ENCODE peak calls at places on chromosomes 16 and 17, in eight cellular contexts. I, K, L, H, V, P, X and M are unnamed samples.

GRCh38 chr16:84829168-84829965 is 9.6 kb downstream of the CRISPLD2 start:
- DNase-seq in K (peak), H (no peak), P (no peak), X (no peak), I (no peak), L (no peak), V (no peak), M (no peak)

GRCh38 chr17:35103271-35103670 is 16.4 kb downstream of the RAD51D start:
- DNase-seq in V (no peak), X (no peak), H (no peak), L (no peak), K (no peak), I (no peak), P (no peak), M (no peak)

GRCh38 chr17:47253541-47254402 is at the start of gene ITGB3:
- DNase-seq in P (peak), V (peak), L (peak), X (peak), I (peak), H (peak), K (peak), M (peak)

GRCh38 chr17:62739666-62740065 is 68.4 kb downstream of the MARCHF10 start:
- DNase-seq in I (no peak), K (no peak), V (no peak), P (no peak), L (no peak), H (no peak), X (no peak), M (no peak)

GRCh38 chr16:79664407-79664806 is 63.9 kb upstream of the MAF start:
- DNase-seq in V (no peak), K (no peak), L (no peak), I (no peak), P (no peak), H (no peak), X (no peak), M (no peak)

GRCh38 chr17:3683054-3683511 is 12.9 kb downstream of the P2RX5 start:
- DNase-seq in I (peak), H (peak), P (peak), X (no peak), L (peak), K (peak), V (no peak), M (peak)

GRCh38 chr17:43917348-43918025 is 10.2 kb upstream of the MPP2 start:
- DNase-seq in K (no peak), L (peak), I (no peak), V (peak), P (peak), X (no peak), H (peak), M (peak)

GRCh38 chr16:8730335-8730915 is 56.0 kb downstream of the ABAT start:
- DNase-seq in K (no peak), P (no peak), X (no peak), V (no peak), H (no peak), I (no peak), L (no peak), M (no peak)

GRCh38 chr17:62714016-62714777 is 86.7 kb downstream of the MRC2 start:
- DNase-seq in I (peak), H (no peak), L (no peak), V (no peak), K (peak), P (no peak), X (no peak), M (no peak)

GRCh38 chr17:37087683-37088082 is 138.9 kb downstream of the AATF start:
- DNase-seq in P (no peak), X (no peak), I (no peak), H (no peak), V (no peak), K (no peak), L (no peak), M (no peak)

GRCh38 chr16:75148311-75149195 is at the start of gene ZFP1:
- DNase-seq in I (peak), K (peak), L (peak), H (peak), P (peak), V (peak), X (peak), M (peak)

GRCh38 chr17:49843774-49844350 is 4.0 kb downstream of the TAC4 start:
- DNase-seq in X (no peak), P (no peak), K (no peak), I (peak), L (peak), V (no peak), H (no peak), M (peak)

GRCh38 chr16:72961863-72962262 is 86.1 kb downstream of the ZFHX3 start:
- DNase-seq in V (no peak), P (no peak), I (no peak), K (no peak), H (no peak), X (no peak), L (no peak), M (no peak)

GRCh38 chr17:77098884-77099545 is 41.8 kb upstream of the SEC14L1 start:
- DNase-seq in X (no peak), V (no peak), I (no peak), L (no peak), H (no peak), K (no peak), P (no peak), M (no peak)

GRCh38 chr16:86375841-86376240 is 134.5 kb upstream of the FOXF1 start:
- DNase-seq in H (no peak), P (no peak), I (no peak), V (no peak), L (no peak), X (no peak), K (peak), M (no peak)

GRCh38 chr17:39828443-39828842 is 35.7 kb downstream of the IKZF3 start:
- DNase-seq in H (no peak), X (no peak), P (no peak), K (no peak), V (no peak), I (no peak), L (no peak), M (no peak)

GRCh38 chr16:47136101-47136820 is 7.5 kb downstream of the NETO2 start:
- DNase-seq in X (no peak), V (no peak), L (peak), I (peak), P (no peak), K (peak), H (no peak), M (peak)

GRCh38 chr16:20866161-20866772 is 33.9 kb downstream of the DCUN1D3 start:
- DNase-seq in H (peak), K (peak), V (no peak), L (peak), P (no peak), I (peak), X (no peak), M (no peak)

GRCh38 chr17:79027274-79027924 is 3.4 kb downstream of the C1QTNF1 start:
- DNase-seq in H (no peak), X (no peak), P (no peak), K (peak), I (no peak), L (peak), V (no peak), M (no peak)

GRCh38 chr16:12406840-12407690 is 396.6 kb downstream of the CPPED1 start:
- DNase-seq in X (no peak), V (no peak), L (peak), K (peak), P (no peak), I (peak), H (peak), M (no peak)

GRCh38 chr17:82505296-82505695 is 14.2 kb upstream of the FOXK2 start:
- DNase-seq in K (no peak), H (no peak), P (no peak), X (no peak), L (no peak), I (no peak), V (no peak), M (no peak)

GRCh38 chr17:76408037-76408849 is 23.8 kb downstream of the SPHK1 start:
- DNase-seq in I (peak), L (peak), X (no peak), V (peak), P (peak), K (peak), H (peak), M (peak)

GRCh38 chr16:25606069-25606468 is 85.7 kb upstream of the HS3ST4 start:
- DNase-seq in L (no peak), H (no peak), K (no peak), I (no peak), V (no peak), X (no peak), P (no peak), M (no peak)

GRCh38 chr16:50721549-50722409 is 20.1 kb upstream of the CYLD start:
- DNase-seq in K (no peak), X (no peak), H (no peak), L (no peak), V (no peak), P (no peak), I (peak), M (no peak)

GRCh38 chr17:78412403-78412802 is 34.0 kb downstream of the PGS1 start:
- DNase-seq in P (peak), L (peak), K (no peak), V (no peak), I (peak), X (no peak), H (peak), M (no peak)

GRCh38 chr16:74309789-74310781 is 13.5 kb downstream of the PSMD7 start:
- DNase-seq in X (no peak), I (peak), L (peak), P (no peak), V (no peak), K (peak), H (peak), M (peak)

GRCh38 chr17:3944485-3945388 is 19.5 kb downstream of the ATP2A3 start:
- DNase-seq in V (peak), L (peak), K (peak), I (no peak), H (peak), P (peak), X (peak), M (peak)

GRCh38 chr17:43673516-43674323 is 12.0 kb upstream of the MEOX1 start:
- DNase-seq in V (peak), K (peak), H (peak), X (peak), P (peak), I (peak), L (peak), M (peak)

GRCh38 chr17:50956409-50956749 is 90.2 kb upstream of the TOB1 start:
- DNase-seq in L (no peak), X (no peak), P (no peak), I (no peak), V (no peak), H (peak), K (no peak), M (no peak)

GRCh38 chr16:720507-720989 is 398 bp upstream of the ANTKMT start:
- DNase-seq in V (no peak), K (peak), L (peak), H (peak), X (no peak), I (peak), P (no peak), M (peak)

GRCh38 chr17:41498276-41498675 is 7.1 kb downstream of the KRT13 start:
- DNase-seq in V (no peak), L (peak), X (no peak), P (no peak), K (no peak), H (no peak), I (no peak), M (no peak)

GRCh38 chr16:79639576-79640311 is 39.2 kb upstream of the MAF start:
- DNase-seq in V (no peak), X (no peak), H (no peak), K (no peak), I (peak), L (no peak), P (no peak), M (no peak)

GRCh38 chr17:82933006-82933310 is 93.1 kb upstream of the ZNF750 start:
- DNase-seq in H (no peak), P (no peak), X (peak), I (no peak), K (no peak), V (no peak), L (no peak), M (no peak)

GRCh38 chr16:78075800-78076199 is 23.7 kb upstream of the WWOX start:
- DNase-seq in V (no peak), L (no peak), H (no peak), X (no peak), P (no peak), I (no peak), K (no peak), M (no peak)

GRCh38 chr17:44002141-44002848 is 2.1 kb upstream of the NAGS start:
- DNase-seq in I (peak), H (no peak), V (no peak), P (no peak), X (no peak), L (peak), K (peak), M (no peak)

GRCh38 chr17:79832211-79833109 is 6.8 kb downstream of the CBX4 start:
- DNase-seq in P (no peak), L (no peak), H (no peak), K (no peak), I (no peak), X (no peak), V (no peak), M (no peak)